ENCODE peak calls at places on chromosomes 6 and 20, in four cellular contexts. J is mesothelial cell of epicardium, T is GM06990, S is astrocyte of the spinal cord. M is an unnamed sample.

GRCh38 chr6:15905488-15906392 is 223.1 kb upstream of the MYLIP start:
- DNase-seq in S (no peak), J (no peak), T (peak; percentile 58), M (no peak)

GRCh38 chr20:57601211-57601570 is 19.0 kb downstream of the ZBP1 start:
- DNase-seq in S (no peak), T (no peak), J (no peak), M (no peak)

GRCh38 chr20:49446808-49447207 is 35.7 kb downstream of the KCNB1 start:
- DNase-seq in S (no peak), T (no peak), J (peak; percentile 68), M (no peak)

GRCh38 chr20:63007722-63008488 is 1.1 kb upstream of the BHLHE23 start:
- DNase-seq in S (no peak), T (no peak), J (no peak), M (no peak)

GRCh38 chr6:125952764-125953501 is 3.6 kb upstream of the HINT3 start:
- DNase-seq in T (no peak), S (no peak), J (no peak), M (peak; percentile 63)

GRCh38 chr6:143744593-143745151 is 66.9 kb downstream of the PHACTR2 start:
- DNase-seq in S (no peak), J (no peak), T (no peak), M (peak; percentile 7)

GRCh38 chr6:82264824-82265223 is 17.3 kb upstream of the IBTK start:
- DNase-seq in J (no peak), T (no peak), S (no peak), M (no peak)

GRCh38 chr6:38161754-38162492 is 342.4 kb downstream of the ZFAND3 start:
- DNase-seq in S (no peak), T (no peak), J (no peak), M (no peak)

GRCh38 chr20:20084296-20084752 is 32.0 kb downstream of the CFAP61 start:
- DNase-seq in S (no peak), T (no peak), J (no peak), M (no peak)

GRCh38 chr6:144737998-144738397 is 452.9 kb downstream of the UTRN start:
- DNase-seq in T (no peak), S (no peak), J (no peak), M (no peak)

GRCh38 chr6:111880181-111880944 is 7.1 kb upstream of the FYN start:
- DNase-seq in T (no peak), S (peak; percentile 24), J (no peak), M (peak; percentile 11)

GRCh38 chr6:161233986-161234620 is 39.8 kb downstream of the AGPAT4 start:
- DNase-seq in S (peak; percentile 93), J (peak; percentile 62), T (no peak), M (peak; percentile 96)

GRCh38 chr6:107321793-107322192 is 137.6 kb downstream of the PDSS2 start:
- DNase-seq in S (no peak), J (no peak), T (no peak), M (no peak)

GRCh38 chr20:35991142-35991771 is 22.9 kb downstream of the CNBD2 start:
- DNase-seq in J (no peak), T (no peak), S (peak; percentile 24), M (peak; percentile 50)

GRCh38 chr20:59145926-59146800 is 17.5 kb upstream of the ZNF831 start:
- DNase-seq in S (no peak), T (no peak), J (no peak), M (no peak)

GRCh38 chr6:23890543-23891227 is 235.3 kb upstream of the NRSN1 start:
- DNase-seq in T (no peak), S (no peak), J (no peak), M (peak; percentile 86)

GRCh38 chr20:63053430-63054102 is 46.8 kb upstream of the BHLHE23 start:
- DNase-seq in J (no peak), S (no peak), T (no peak), M (no peak)

GRCh38 chr6:149015224-149015876 is 268.5 kb downstream of the UST start:
- DNase-seq in S (peak; percentile 75), J (no peak), T (no peak), M (no peak)

GRCh38 chr6:168676552-168677317 is 235.8 kb downstream of the SMOC2 start:
- DNase-seq in T (no peak), S (no peak), J (no peak), M (no peak)

GRCh38 chr20:35762461-35762860 is 9.4 kb upstream of the PHF20 start:
- DNase-seq in J (no peak), S (no peak), T (no peak), M (no peak)

GRCh38 chr20:21096321-21097043 is 9.7 kb downstream of the LINC00237 start:
- DNase-seq in J (no peak), S (no peak), T (no peak), M (peak; percentile 80)

GRCh38 chr6:26305097-26305841 is 59.7 kb upstream of the BTN3A2 start:
- DNase-seq in J (peak; percentile 76), S (peak; percentile 80), T (peak; percentile 71), M (peak; percentile 66)

GRCh38 chr6:166490671-166491500 is 95.6 kb downstream of the RAMACL start:
- DNase-seq in S (peak; percentile 81), T (no peak), J (no peak), M (peak; percentile 13)

GRCh38 chr6:149862901-149863595 is 1.1 kb downstream of the LRP11 start:
- DNase-seq in J (peak; percentile 70), S (peak; percentile 76), T (peak; percentile 37), M (peak; percentile 97)

GRCh38 chr6:157832250-157832967 is 9.4 kb downstream of the SNX9 start:
- DNase-seq in J (no peak), T (no peak), S (peak; percentile 36), M (peak; percentile 49)

GRCh38 chr6:39698789-39699188 is 26.4 kb downstream of the KIF6 start:
- DNase-seq in T (no peak), J (no peak), S (no peak), M (no peak)

GRCh38 chr20:51529758-51530157 is 12.8 kb downstream of the NFATC2 start:
- DNase-seq in S (no peak), J (no peak), T (no peak), M (no peak)

GRCh38 chr20:58711266-58712051 is 18.9 kb downstream of the NPEPL1 start:
- DNase-seq in J (peak; percentile 36), T (no peak), S (no peak), M (no peak)

GRCh38 chr6:69917834-69918233 is 51.5 kb downstream of the COL19A1 start:
- DNase-seq in S (peak; percentile 81), J (no peak), T (no peak), M (peak; percentile 55)

GRCh38 chr6:56956481-56956880 is 1.6 kb downstream of the BEND6 start:
- DNase-seq in S (no peak), J (no peak), T (no peak), M (no peak)

GRCh38 chr6:111565316-111566221 is 40.1 kb downstream of the TRAF3IP2 start:
- DNase-seq in J (no peak), T (no peak), S (no peak), M (peak; percentile 52)

GRCh38 chr6:79586548-79586947 is 44.6 kb upstream of the SH3BGRL2 start:
- DNase-seq in S (peak; percentile 39), T (no peak), J (no peak), M (peak; percentile 60)

GRCh38 chr6:155262655-155263054 is 1.2 kb upstream of the CLDN20 start:
- DNase-seq in S (no peak), J (no peak), T (no peak), M (no peak)

GRCh38 chr6:155263373-155264063 is at the start of gene CLDN20:
- DNase-seq in T (no peak), S (no peak), J (no peak), M (no peak)

GRCh38 chr6:155267411-155267810 is 3.6 kb downstream of the CLDN20 start:
- DNase-seq in S (no peak), T (no peak), J (no peak), M (no peak)

GRCh38 chr6:155264704-155265320 is 999 bp downstream of the CLDN20 start:
- DNase-seq in T (no peak), S (no peak), J (no peak), M (peak; percentile 52)

DNA sequence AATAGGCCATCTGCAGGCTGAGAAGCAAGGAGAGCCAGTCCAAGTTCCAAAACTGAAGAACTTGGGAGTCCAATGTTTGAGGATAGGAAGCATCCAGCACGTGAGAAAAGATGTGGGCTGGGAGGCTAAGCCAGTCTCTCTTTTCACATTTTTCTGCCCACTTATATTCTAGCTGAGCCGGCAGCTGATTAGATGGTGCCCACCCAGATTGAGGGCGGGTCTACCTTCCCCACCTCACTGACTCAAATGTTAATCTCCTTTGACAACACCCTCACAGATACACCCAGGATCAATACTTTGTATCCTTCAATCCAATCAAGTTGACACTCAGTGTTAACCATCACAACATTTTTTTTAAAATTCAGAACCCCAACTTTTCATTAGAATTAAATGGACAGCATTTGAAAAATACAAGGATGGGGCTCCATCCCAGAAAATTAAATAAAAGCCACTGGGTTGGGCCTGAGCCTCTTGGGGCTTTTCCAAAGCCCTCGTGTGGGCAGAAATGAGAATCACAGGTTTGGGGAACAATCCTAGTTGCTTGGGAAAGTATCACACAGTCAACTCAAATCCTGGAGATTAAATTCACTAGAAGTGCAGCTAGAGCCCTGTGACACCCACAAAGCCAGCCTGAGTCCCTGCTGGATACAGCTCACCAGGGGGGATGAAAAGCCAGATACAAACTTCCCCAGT is 2.2 kb downstream of the CLDN20 start:
- DNase-seq in T (no peak), J (no peak), S (no peak), M (no peak)
- TF ChIP-seq CTCF in T (no peak), J (no peak), S (peak; percentile 10), M (peak; percentile 11)

GRCh38 chr6:50843842-50844241 is 25.2 kb downstream of the TFAP2B start:
- DNase-seq in S (no peak), J (no peak), T (no peak), M (peak; percentile 52)
- TF ChIP-seq CTCF in S (no peak), J (no peak), T (no peak), M (no peak)

DNA sequence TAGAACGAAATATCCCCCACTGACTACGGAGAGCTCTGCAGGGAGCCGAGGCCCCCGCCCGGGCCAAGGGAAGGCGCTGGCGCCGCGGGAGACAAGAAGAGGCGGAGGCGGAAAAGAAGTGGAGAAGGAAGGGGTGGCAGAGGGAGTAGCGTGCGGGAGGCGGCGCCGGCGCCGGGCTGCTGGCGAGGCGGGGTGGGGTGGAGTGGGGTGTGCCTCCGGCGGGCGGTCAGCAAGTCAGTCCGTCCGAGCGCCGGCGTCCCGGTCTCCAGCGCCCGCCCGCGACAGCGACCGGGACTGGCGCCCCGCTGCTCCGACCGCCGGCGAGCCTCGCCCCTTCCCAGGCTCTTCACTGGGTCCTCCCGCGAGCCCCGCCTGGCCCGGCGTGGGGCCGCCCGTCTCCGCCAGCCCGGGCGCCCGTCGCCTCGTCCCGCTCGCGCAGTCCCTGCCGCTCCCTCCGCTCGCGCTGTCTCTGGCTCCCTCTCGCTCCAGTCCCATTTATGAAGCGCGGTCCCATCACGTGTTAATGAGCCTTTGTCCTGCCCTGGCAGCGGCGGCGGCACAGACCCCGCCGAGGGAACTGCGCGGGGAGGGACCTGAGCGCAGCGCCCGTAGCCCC is at the start of gene CNR1:
- DNase-seq in J (peak; percentile 74), T (peak; percentile 83), S (no peak), M (no peak)
- TF ChIP-seq CTCF in J (no peak), T (peak; percentile 16), S (no peak), M (no peak)

GRCh38 chr6:136378888-136379287 is 89.2 kb upstream of the BCLAF1 start:
- DNase-seq in T (no peak), J (no peak), S (no peak), M (peak; percentile 39)
- TF ChIP-seq CTCF in T (no peak), J (no peak), S (peak; percentile 9), M (peak; percentile 27)

M was measured in MCF 10A.